ENCODE peak calls at places on chromosomes 1 and 21, in seven cellular contexts. N is mesenchymal stem cell, O is neuronal stem cell, V is H1, R is mesendoderm, F is H9, H is trophoblast cell. A is an unnamed sample.
A peak's percentile ranks its signal among the peaks of the same experiment; 100 is the strongest.

GRCh38 chr1:221171768-221172167 is 292.5 kb downstream of the HLX start:
- DNase-seq in V (no peak), F (no peak), R (no peak), O (no peak), N (no peak), H (no peak), A (no peak)

GRCh38 chr1:3029481-3029961 is 8.3 kb downstream of the ACTRT2 start:
- DNase-seq in V (no peak), O (no peak), N (no peak), F (peak; percentile 8), H (no peak), R (no peak), A (no peak)

GRCh38 chr21:41709166-41709565 is 57.7 kb downstream of the RIPK4 start:
- DNase-seq in O (no peak), F (no peak), V (no peak), N (no peak), H (no peak), R (no peak), A (no peak)

GRCh38 chr1:173871091-173871490 is 2.9 kb downstream of the ZBTB37 start:
- DNase-seq in O (no peak), N (no peak), V (no peak), R (no peak), H (no peak), F (no peak), A (no peak)

GRCh38 chr1:25562101-25562927 is 18.9 kb downstream of the LDLRAP1 start:
- DNase-seq in O (no peak), N (no peak), H (no peak), F (no peak), R (no peak), V (no peak), A (no peak)

GRCh38 chr1:175520186-175520585 is 223.2 kb downstream of the TNR start:
- DNase-seq in V (no peak), N (no peak), F (no peak), R (no peak), H (no peak), O (no peak), A (no peak)

GRCh38 chr1:222452031-222452430 is 95.9 kb downstream of the HHIPL2 start:
- DNase-seq in O (no peak), R (no peak), N (no peak), H (no peak), F (no peak), V (no peak), A (no peak)

GRCh38 chr1:115771094-115771846 is 2.8 kb upstream of the CASQ2 start:
- DNase-seq in N (no peak), R (peak; percentile 94), F (peak; percentile 78), V (peak; percentile 29), O (no peak), H (peak; percentile 45), A (no peak)

GRCh38 chr1:228336308-228337030 is 70.2 kb downstream of the TRIM11 start:
- DNase-seq in V (no peak), H (no peak), O (no peak), N (no peak), R (no peak), F (no peak), A (peak; percentile 49)

GRCh38 chr1:245389878-245390277 is 235.1 kb downstream of the KIF26B start:
- DNase-seq in H (no peak), R (no peak), O (no peak), F (no peak), V (no peak), N (no peak), A (no peak)

GRCh38 chr1:45493116-45493697 is 2.2 kb upstream of the TESK2 start:
- DNase-seq in R (peak; percentile 72), N (peak; percentile 64), O (no peak), F (peak; percentile 38), V (no peak), H (peak; percentile 48), A (peak; percentile 51)

GRCh38 chr1:66350001-66350547 is 183.9 kb upstream of the SGIP1 start:
- DNase-seq in N (no peak), F (no peak), V (no peak), O (no peak), R (peak; percentile 86), H (no peak), A (peak; percentile 34)

GRCh38 chr1:24779689-24780464 is 34.6 kb downstream of the CLIC4 start:
- DNase-seq in R (no peak), N (no peak), V (no peak), O (no peak), H (no peak), F (no peak), A (no peak)

GRCh38 chr1:10738125-10738746 is 58.2 kb downstream of the CASZ1 start:
- DNase-seq in R (no peak), V (no peak), F (peak; percentile 56), O (no peak), H (no peak), N (no peak), A (no peak)

GRCh38 chr1:65174585-65174984 is 26.6 kb downstream of the AK4 start:
- DNase-seq in V (no peak), R (no peak), N (peak; percentile 86), H (no peak), O (no peak), F (no peak), A (peak; percentile 94)

DNA sequence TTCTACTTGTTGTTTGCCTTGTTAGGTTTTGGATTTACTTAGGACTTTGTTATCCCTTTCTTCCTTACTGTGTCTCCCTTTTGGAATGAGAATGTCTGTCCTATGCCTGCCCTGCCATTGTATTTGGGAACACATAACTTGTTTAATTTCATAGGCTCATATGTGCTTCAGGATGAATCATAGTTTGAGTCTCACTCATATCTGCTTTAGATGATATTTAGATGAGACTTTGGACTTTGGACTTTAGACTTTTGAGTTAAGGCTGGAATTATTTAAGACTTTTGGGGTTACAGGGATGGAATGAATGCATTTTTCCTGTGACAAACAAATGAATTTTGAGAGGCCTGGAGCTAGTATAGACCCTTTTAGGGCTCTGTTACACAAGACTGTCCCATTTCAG is 33.4 kb downstream of the PSMG1 start:
- DNase-seq in H (no peak), V (no peak), O (no peak), N (no peak), R (no peak), F (no peak), A (no peak)
- H2AK5ac ChIP-seq in H (no peak overlapping the region), V (no peak overlapping the region), O (no peak overlapping the region), N (no peak overlapping the region), R (no peak overlapping the region), F (no peak overlapping the region), A (no peak overlapping the region)

DNA sequence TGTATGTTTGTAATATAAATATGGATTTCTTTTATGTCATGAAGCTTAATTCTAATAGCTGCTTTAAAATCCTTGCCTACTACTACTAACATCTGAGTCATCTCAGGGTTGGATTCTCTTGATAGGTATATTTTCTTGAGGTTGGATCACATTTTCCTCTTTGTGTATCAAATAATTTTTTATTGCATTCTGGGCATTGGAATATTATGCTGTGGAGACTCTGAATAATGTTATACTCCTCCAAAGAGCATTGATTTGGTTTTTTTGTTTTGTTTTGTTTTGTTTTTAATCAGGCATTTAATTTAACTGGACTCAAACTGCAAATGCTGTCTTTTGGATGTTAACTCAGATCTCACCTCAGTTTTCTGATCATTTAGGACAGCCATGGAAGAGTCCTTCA is 8.0 kb downstream of the DHX9 start:
- DNase-seq in H (no peak), N (no peak), R (no peak), O (no peak), F (no peak), V (no peak), A (no peak)
- H2AK5ac ChIP-seq in H (no peak overlapping the region), N (no peak overlapping the region), R (no peak overlapping the region), O (no peak overlapping the region), F (no peak overlapping the region), V (no peak overlapping the region), A (no peak overlapping the region)

DNA sequence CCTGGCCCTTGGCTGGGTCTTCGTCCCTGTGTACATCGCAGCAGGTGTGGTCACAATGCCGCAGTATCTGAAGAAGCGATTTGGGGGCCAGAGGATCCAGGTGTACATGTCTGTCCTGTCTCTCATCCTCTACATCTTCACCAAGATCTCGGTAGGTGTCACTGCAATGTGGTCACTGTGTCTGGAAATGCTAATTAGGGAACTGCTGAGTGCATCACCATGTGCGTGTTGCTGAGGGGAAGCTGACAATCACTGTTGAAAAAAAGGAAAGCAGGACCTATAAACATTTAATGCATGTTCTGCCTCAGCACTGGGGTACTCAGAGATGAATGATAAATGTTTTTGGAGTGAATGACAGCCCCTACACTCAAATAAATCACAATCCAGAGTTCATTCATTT is 6.8 kb downstream of the SLC5A9 start:
- DNase-seq in O (no peak), N (no peak), R (no peak), H (no peak), V (no peak), F (no peak), A (no peak)
- H2AK5ac ChIP-seq in O (no peak overlapping the region), N (no peak overlapping the region), R (peak overlapping the region; percentile 32), H (no peak overlapping the region), V (no peak overlapping the region), F (no peak overlapping the region), A (no peak overlapping the region)

GRCh38 chr1:5812295-5812694 is 179.9 kb downstream of the NPHP4 start:
- DNase-seq in O (no peak), H (no peak), V (no peak), R (no peak), N (no peak), F (no peak), A (no peak)

GRCh38 chr1:5810131-5810530 is 182.1 kb downstream of the NPHP4 start:
- DNase-seq in N (no peak), R (no peak), H (no peak), O (no peak), V (no peak), F (no peak), A (no peak)

GRCh38 chr1:5811419-5811818 is 180.8 kb downstream of the NPHP4 start:
- DNase-seq in H (no peak), O (no peak), N (no peak), R (no peak), F (no peak), V (no peak), A (no peak)

GRCh38 chr1:5810553-5811270 is 181.5 kb downstream of the NPHP4 start:
- DNase-seq in F (no peak), H (no peak), R (no peak), O (no peak), V (no peak), N (no peak), A (no peak)

DNA sequence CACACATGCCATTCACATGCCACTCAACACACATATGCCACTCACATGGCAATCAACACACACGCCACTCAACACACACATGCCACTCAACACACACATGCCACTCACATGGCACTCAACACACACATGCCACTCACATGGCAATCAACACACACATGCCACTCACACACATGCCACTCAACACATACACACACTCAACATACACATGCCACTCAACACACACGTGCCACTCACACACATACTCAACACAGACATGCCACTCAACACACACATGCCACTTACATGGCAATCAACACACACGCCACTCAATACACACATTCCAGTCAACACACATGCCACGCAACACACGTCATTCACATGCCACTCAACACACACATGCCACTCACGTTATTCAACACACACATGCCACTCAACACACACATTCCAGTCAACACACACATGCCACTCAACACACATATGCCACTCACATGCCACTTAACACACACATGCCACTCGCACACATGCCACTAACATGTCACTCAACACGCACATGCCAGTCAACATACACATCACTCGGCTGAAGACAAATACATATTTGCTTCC is 182.9 kb downstream of the NPHP4 start:
- DNase-seq in R (no peak), N (no peak), O (no peak), H (no peak), F (no peak), V (no peak), A (no peak)
- H2AK5ac ChIP-seq in R (no peak overlapping the region), N (no peak overlapping the region), O (no peak overlapping the region), H (no peak overlapping the region), F (no peak overlapping the region), V (peak overlapping the region; percentile 98), A (no peak overlapping the region)

GRCh38 chr21:38853421-38853919 is 47.7 kb downstream of the ETS2 start:
- DNase-seq in R (no peak), V (no peak), F (no peak), O (no peak), N (peak; percentile 90), H (peak; percentile 97), A (peak; percentile 96)
- H2AK5ac ChIP-seq in R (no peak overlapping the region), V (no peak overlapping the region), F (no peak overlapping the region), O (no peak overlapping the region), N (no peak overlapping the region), H (no peak overlapping the region), A (peak overlapping the region; percentile 69)

A was measured in IMR-90.